ENCODE peak calls at places on chromosome 5, in five cellular contexts. H, Z, B, W and K are unnamed samples.

GRCh38 chr5:143782588-143783386 is 29.2 kb upstream of the HMHB1 start:
- ATAC-seq in H (no peak), Z (no peak), W (peak), B (no peak), K (no peak)

GRCh38 chr5:179166886-179167841 is 107.0 kb downstream of the ZNF354C start:
- ATAC-seq in B (no peak), Z (peak), H (peak), W (peak), K (peak)

GRCh38 chr5:154370119-154370518 is 75.7 kb upstream of the SAP30L start:
- ATAC-seq in H (no peak), W (no peak), Z (no peak), B (no peak), K (no peak)

GRCh38 chr5:170861855-170862766 is at the start of gene RANBP17:
- ATAC-seq in Z (no peak), B (peak), H (no peak), W (no peak), K (peak)

GRCh38 chr5:174527936-174528557 is 196.3 kb upstream of the MSX2 start:
- ATAC-seq in Z (no peak), B (no peak), W (no peak), H (no peak), K (no peak)

GRCh38 chr5:102668220-102668930 is 86.7 kb upstream of the PAM start:
- ATAC-seq in Z (no peak), B (no peak), H (no peak), W (no peak), K (no peak)

GRCh38 chr5:6780802-6781391 is 67.7 kb downstream of the TENT4A start:
- ATAC-seq in W (peak), Z (peak), H (peak), B (peak), K (no peak)

GRCh38 chr5:147565524-147565923 is 55.7 kb upstream of the DPYSL3 start:
- ATAC-seq in W (no peak), B (no peak), H (no peak), Z (no peak), K (no peak)

GRCh38 chr5:130037905-130038304 is 133.6 kb downstream of the CHSY3 start:
- ATAC-seq in B (no peak), Z (no peak), H (no peak), W (no peak), K (no peak)

GRCh38 chr5:81014348-81014747 is 54.2 kb downstream of the RASGRF2 start:
- ATAC-seq in W (no peak), H (no peak), B (no peak), Z (no peak), K (no peak)

GRCh38 chr5:42315214-42315613 is 108.0 kb upstream of the GHR start:
- ATAC-seq in B (no peak), Z (no peak), W (no peak), H (no peak), K (no peak)

GRCh38 chr5:67094476-67095300 is 101.9 kb downstream of the CD180 start:
- ATAC-seq in W (no peak), B (no peak), H (no peak), Z (peak), K (no peak)

GRCh38 chr5:6349387-6349786 is 29.0 kb downstream of the MED10 start:
- ATAC-seq in B (no peak), W (no peak), H (no peak), Z (no peak), K (no peak)

GRCh38 chr5:36301858-36302603 is at the start of gene RANBP3L:
- ATAC-seq in B (peak), H (peak), W (peak), Z (peak), K (peak)

GRCh38 chr5:23740029-23740428 is 232.6 kb downstream of the PRDM9 start:
- ATAC-seq in Z (no peak), H (no peak), W (no peak), B (no peak), K (no peak)

GRCh38 chr5:6567835-6568234 is 65.0 kb downstream of the NSUN2 start:
- ATAC-seq in Z (no peak), H (no peak), B (no peak), W (no peak), K (no peak)

GRCh38 chr5:64746446-64746845 is 22.0 kb downstream of the SREK1IP1 start:
- ATAC-seq in W (peak), H (no peak), Z (no peak), B (no peak), K (no peak)

GRCh38 chr5:14153932-14154646 is 10.9 kb downstream of the TRIO start:
- ATAC-seq in H (no peak), B (peak), Z (no peak), W (peak), K (peak)

GRCh38 chr5:111472579-111472978 is 39.8 kb downstream of the STARD4 start:
- ATAC-seq in B (peak), W (peak), Z (no peak), H (peak), K (peak)

GRCh38 chr5:174327317-174327864 is 281.9 kb downstream of the NSG2 start:
- ATAC-seq in B (no peak), Z (peak), W (peak), H (peak), K (no peak)

GRCh38 chr5:157892974-157893373 is 34.0 kb upstream of the CLINT1 start:
- ATAC-seq in W (peak), H (no peak), B (no peak), Z (no peak), K (no peak)

GRCh38 chr5:122532035-122532434 is 220.0 kb downstream of the SNCAIP start:
- ATAC-seq in H (no peak), W (no peak), Z (no peak), B (no peak), K (no peak)

GRCh38 chr5:87413116-87413645 is 451 bp upstream of the CCNH start:
- ATAC-seq in H (peak), Z (peak), W (no peak), B (no peak), K (no peak)

GRCh38 chr5:148791334-148791667 is 35.1 kb upstream of the ADRB2 start:
- ATAC-seq in B (no peak), Z (no peak), W (peak), H (no peak), K (no peak)

GRCh38 chr5:176535101-176535654 is 2.0 kb downstream of the RNF44 start:
- ATAC-seq in W (peak), Z (no peak), B (no peak), H (no peak), K (no peak)

GRCh38 chr5:139660105-139660915 is 12.2 kb downstream of the CXXC5 start:
- ATAC-seq in Z (no peak), H (peak), W (no peak), B (peak), K (peak)

GRCh38 chr5:5199460-5199859 is 59.3 kb downstream of the ADAMTS16 start:
- ATAC-seq in W (no peak), B (no peak), Z (no peak), H (no peak), K (no peak)

GRCh38 chr5:116371935-116372334 is 202.7 kb downstream of the SEMA6A start:
- ATAC-seq in B (no peak), H (peak), Z (peak), W (peak), K (peak)

GRCh38 chr5:123665822-123666371 is 153.9 kb downstream of the CSNK1G3 start:
- ATAC-seq in H (no peak), B (no peak), W (peak), Z (no peak), K (no peak)

GRCh38 chr5:127958421-127959011 is 125.0 kb upstream of the SLC12A2 start:
- ATAC-seq in B (peak), W (no peak), H (no peak), Z (peak), K (no peak)

GRCh38 chr5:92372766-92373165 is 989.6 kb upstream of the ARRDC3 start:
- ATAC-seq in H (no peak), B (no peak), Z (no peak), W (no peak), K (no peak)

GRCh38 chr5:133489632-133490031 is 122.7 kb downstream of the FSTL4 start:
- ATAC-seq in B (no peak), W (peak), H (peak), Z (peak), K (no peak)

GRCh38 chr5:87282254-87282653 is 14.6 kb downstream of the RASA1 start:
- ATAC-seq in Z (no peak), B (no peak), W (peak), H (no peak), K (no peak)

GRCh38 chr5:41181691-41182564 is 31.4 kb downstream of the C6 start:
- ATAC-seq in B (no peak), H (peak), W (no peak), Z (peak), K (no peak)

GRCh38 chr5:15008911-15009310 is 137.3 kb upstream of the ANKH start:
- ATAC-seq in Z (peak), B (no peak), H (no peak), W (no peak), K (no peak)

GRCh38 chr5:116856271-116856670 is 281.6 kb upstream of the SEMA6A start:
- ATAC-seq in Z (no peak), H (no peak), W (no peak), B (no peak), K (no peak)

GRCh38 chr5:15544039-15544438 is 44.1 kb downstream of the FBXL7 start:
- ATAC-seq in H (no peak), B (no peak), W (no peak), Z (no peak), K (no peak)

GRCh38 chr5:134114886-134115805 is 665 bp downstream of the TCF7 start:
- ATAC-seq in W (peak), B (no peak), Z (peak), H (peak), K (no peak)

GRCh38 chr5:55570026-55570425 is 35.3 kb upstream of the PLPP1 start:
- ATAC-seq in W (no peak), Z (no peak), H (no peak), B (no peak), K (peak)

DNA sequence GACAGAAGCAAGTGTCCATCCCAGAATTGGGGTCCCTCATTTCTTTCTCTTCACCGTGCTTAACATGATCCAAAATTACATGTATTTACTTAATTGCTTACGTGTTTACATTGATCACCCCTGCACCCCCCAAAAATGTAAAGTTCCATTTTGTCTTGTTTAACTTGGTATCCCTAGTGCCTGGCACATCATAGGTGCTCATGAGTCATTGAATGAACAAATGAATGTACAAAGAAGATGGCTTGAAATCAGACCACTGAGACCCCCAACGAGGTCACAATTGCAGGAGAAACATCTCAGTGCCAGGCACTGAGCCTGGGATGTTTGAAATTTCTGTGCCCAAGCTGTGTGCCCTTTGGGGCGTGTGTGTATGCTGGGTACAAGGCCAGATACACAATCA is 45.2 kb upstream of the NDFIP1 start:
- ATAC-seq in W (no peak), B (no peak), Z (no peak), H (no peak), K (no peak)
- H3K4me3 ChIP-seq in W (no peak), B (no peak), Z (no peak), H (no peak), K (no peak)

GRCh38 chr5:72167790-72168189 is 60.5 kb downstream of the MAP1B start:
- ATAC-seq in B (no peak), H (no peak), W (no peak), Z (no peak), K (peak)
- TF ChIP-seq POLR2AphosphoS5 in B (no peak), H (no peak), W (no peak), Z (no peak), K (peak)

GRCh38 chr5:125037020-125037419 is 290.6 kb upstream of the ZNF608 start:
- ATAC-seq in Z (no peak), B (no peak), H (no peak), W (peak), K (no peak)

GRCh38 chr5:125036494-125036893 is 290.1 kb upstream of the ZNF608 start:
- ATAC-seq in B (no peak), W (no peak), Z (no peak), H (no peak), K (no peak)

GRCh38 chr5:125041798-125042197 is 295.4 kb upstream of the ZNF608 start:
- ATAC-seq in B (no peak), H (no peak), W (no peak), Z (no peak), K (no peak)

GRCh38 chr5:125042243-125042887 is 295.9 kb upstream of the ZNF608 start:
- ATAC-seq in Z (no peak), B (no peak), W (no peak), H (no peak), K (no peak)

GRCh38 chr5:125038477-125038876 is 292.0 kb upstream of the ZNF608 start:
- ATAC-seq in W (no peak), B (peak), Z (no peak), H (no peak), K (no peak)
- TF ChIP-seq EP300 in W (no peak), B (no peak), Z (no peak), H (no peak), K (no peak)

DNA sequence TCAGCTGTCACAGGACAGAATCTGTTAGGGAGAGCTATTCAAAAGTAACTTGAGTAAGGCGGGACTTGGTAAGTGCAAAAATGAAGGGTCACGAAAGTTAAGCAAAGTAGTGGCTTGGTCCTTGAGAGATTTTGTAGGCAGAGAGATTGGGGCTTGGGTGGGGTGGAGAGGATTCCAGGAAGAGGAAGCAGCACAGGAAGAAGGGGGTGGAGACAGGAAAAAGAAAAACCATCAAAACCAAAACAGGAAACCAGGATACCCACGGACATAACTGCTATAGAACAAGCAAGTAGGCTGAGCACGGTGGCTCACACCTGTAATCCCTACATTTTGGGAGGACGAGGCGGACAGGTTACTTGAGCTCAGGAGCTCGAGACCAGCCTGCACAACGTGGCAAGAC is 3.7 kb downstream of the ROPN1L start:
- ATAC-seq in W (no peak), B (no peak), H (no peak), Z (no peak), K (no peak)
- H3K4me3 ChIP-seq in W (no peak), B (no peak), H (no peak), Z (no peak), K (no peak)

GRCh38 chr5:43429016-43429415 is 16.8 kb upstream of the CCL28 start:
- ATAC-seq in W (no peak), B (no peak), H (peak), Z (no peak), K (no peak)

GRCh38 chr5:43433381-43433780 is 21.2 kb upstream of the CCL28 start:
- ATAC-seq in H (peak), W (no peak), Z (peak), B (no peak), K (no peak)

GRCh38 chr5:43429706-43430105 is 17.5 kb upstream of the CCL28 start:
- ATAC-seq in W (no peak), H (no peak), Z (no peak), B (no peak), K (no peak)

GRCh38 chr5:43437062-43437660 is 25.0 kb upstream of the CCL28 start:
- ATAC-seq in Z (no peak), B (peak), W (peak), H (peak), K (no peak)

GRCh38 chr5:43432486-43433365 is 20.5 kb upstream of the CCL28 start:
- ATAC-seq in Z (peak), B (peak), W (no peak), H (no peak), K (peak)
- TF ChIP-seq POLR2AphosphoS5 in Z (no peak), B (peak), W (no peak), H (no peak), K (peak)

DNA sequence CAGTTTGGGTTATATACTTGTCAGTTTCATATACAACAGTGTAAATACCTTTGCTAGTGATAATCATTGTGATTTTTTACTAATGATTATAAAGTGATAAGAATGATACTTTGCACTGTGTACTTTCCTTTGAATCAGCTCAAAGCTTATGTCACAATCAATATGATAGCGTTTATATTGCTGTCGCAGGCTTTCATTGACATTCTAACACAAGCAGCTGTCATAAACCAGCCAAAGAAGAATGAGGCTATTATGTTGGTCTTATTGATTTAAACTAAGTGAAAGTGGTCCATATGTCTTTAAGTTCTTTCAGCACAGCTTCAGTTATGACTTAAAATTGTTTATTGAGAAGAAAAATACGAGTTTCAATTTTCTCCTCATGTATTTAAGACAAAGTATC is 272.7 kb upstream of the RGMB start:
- ATAC-seq in W (no peak), B (no peak), Z (no peak), H (no peak), K (no peak)
- TF ChIP-seq EP300 in W (no peak), B (no peak), Z (no peak), H (no peak), K (no peak)

GRCh38 chr5:141757402-141757801 is 75.4 kb upstream of the ARAP3 start:
- ATAC-seq in Z (peak), W (no peak), B (no peak), H (peak), K (no peak)

GRCh38 chr5:141758316-141758965 is 76.4 kb upstream of the ARAP3 start:
- ATAC-seq in W (no peak), B (no peak), H (no peak), Z (no peak), K (no peak)

GRCh38 chr5:141756196-141756595 is 74.2 kb upstream of the ARAP3 start:
- ATAC-seq in H (no peak), B (no peak), W (no peak), Z (no peak), K (no peak)

GRCh38 chr5:141753143-141753970 is 71.3 kb upstream of the ARAP3 start:
- ATAC-seq in W (no peak), H (no peak), B (no peak), Z (no peak), K (no peak)

GRCh38 chr5:141753971-141754713 is 72.1 kb upstream of the ARAP3 start:
- ATAC-seq in Z (no peak), H (peak), W (no peak), B (no peak), K (no peak)
- H3K4me3 ChIP-seq in Z (no peak), H (no peak), W (no peak), B (no peak), K (no peak)

GRCh38 chr5:158958048-158958994 is 141.4 kb downstream of the EBF1 start:
- ATAC-seq in H (no peak), Z (no peak), B (no peak), W (peak), K (no peak)
- TF ChIP-seq POLR2AphosphoS5 in H (no peak), Z (no peak), B (no peak), W (peak), K (no peak)

GRCh38 chr5:160685695-160686094 is 166.3 kb downstream of the ATP10B start:
- ATAC-seq in Z (peak), H (no peak), W (peak), B (no peak), K (no peak)
- TF ChIP-seq EP300 in Z (no peak), H (no peak), W (no peak), B (no peak), K (no peak)